ENCODE peak calls at places on chromosome 1, in five cellular contexts. Q, P, Z, B and C are unnamed samples.

GRCh38 chr1:212514056-212514614 is 81.4 kb downstream of the NENF start:
- DNase-seq in Q (peak; percentile 50), P (peak; percentile 96), Z (peak; percentile 8), B (no peak), C (peak; percentile 21)

GRCh38 chr1:217274927-217275616 is 355.8 kb downstream of the GPATCH2 start:
- DNase-seq in Q (no peak), P (peak; percentile 8), Z (no peak), B (no peak), C (no peak)

GRCh38 chr1:165235158-165235776 is 121.2 kb downstream of the LMX1A start:
- DNase-seq in Q (peak; percentile 10), P (peak; percentile 44), Z (no peak), B (no peak), C (no peak)

GRCh38 chr1:202268817-202269216 is 72.9 kb downstream of the UBE2T start:
- DNase-seq in Q (no peak), P (no peak), Z (no peak), B (peak; percentile 32), C (no peak)

GRCh38 chr1:24905355-24905978 is 24.6 kb downstream of the RUNX3 start:
- DNase-seq in Q (no peak), P (no peak), Z (no peak), B (peak; percentile 64), C (no peak)

GRCh38 chr1:242043165-242043564 is 44.3 kb upstream of the MAP1LC3C start:
- DNase-seq in Q (no peak), P (no peak), Z (no peak), B (no peak), C (no peak)

GRCh38 chr1:64944913-64945312 is 21.4 kb downstream of the JAK1 start:
- DNase-seq in Q (no peak), P (no peak), Z (no peak), B (no peak), C (no peak)

GRCh38 chr1:107900083-107900945 is 64.7 kb downstream of the VAV3 start:
- DNase-seq in Q (no peak), P (no peak), Z (peak; percentile 25), B (no peak), C (no peak)

GRCh38 chr1:224273651-224274050 is 56.3 kb downstream of the NVL start:
- DNase-seq in Q (no peak), P (peak; percentile 19), Z (no peak), B (no peak), C (no peak)

GRCh38 chr1:206461602-206462455 is 8.4 kb upstream of the IKBKE start:
- DNase-seq in Q (peak; percentile 78), P (peak; percentile 49), Z (peak; percentile 70), B (no peak), C (peak; percentile 80)

GRCh38 chr1:116667577-116668105 is at the start of gene IGSF3:
- DNase-seq in Q (peak; percentile 63), P (peak; percentile 92), Z (no peak), B (peak; percentile 81), C (peak; percentile 25)

GRCh38 chr1:236128646-236129178 is 13.6 kb upstream of the GPR137B start:
- DNase-seq in Q (no peak), P (peak; percentile 34), Z (no peak), B (no peak), C (no peak)

GRCh38 chr1:17564458-17565393 is 25.2 kb downstream of the ARHGEF10L start:
- DNase-seq in Q (peak; percentile 87), P (peak; percentile 52), Z (no peak), B (no peak), C (no peak)

GRCh38 chr1:25954371-25954938 is 43.4 kb downstream of the PAFAH2 start:
- DNase-seq in Q (no peak), P (no peak), Z (no peak), B (no peak), C (no peak)

GRCh38 chr1:223341111-223341510 is 22.9 kb downstream of the SUSD4 start:
- DNase-seq in Q (peak; percentile 27), P (peak; percentile 81), Z (no peak), B (peak; percentile 34), C (peak; percentile 80)

GRCh38 chr1:181296180-181296579 is 187.1 kb upstream of the CACNA1E start:
- DNase-seq in Q (no peak), P (no peak), Z (no peak), B (no peak), C (no peak)

GRCh38 chr1:247448107-247448778 is 9.7 kb downstream of the OR2B11 start:
- DNase-seq in Q (peak; percentile 52), P (peak; percentile 73), Z (peak; percentile 19), B (no peak), C (peak; percentile 53)

GRCh38 chr1:227428803-227429202 is 110.5 kb upstream of the CDC42BPA start:
- DNase-seq in Q (peak; percentile 43), P (peak; percentile 59), Z (no peak), B (no peak), C (no peak)

GRCh38 chr1:153780551-153780950 is 5.3 kb downstream of the SLC27A3 start:
- DNase-seq in Q (no peak), P (no peak), Z (no peak), B (no peak), C (no peak)

GRCh38 chr1:27831568-27832410 is 1.2 kb downstream of the PPP1R8 start:
- DNase-seq in Q (no peak), P (no peak), Z (no peak), B (no peak), C (no peak)

GRCh38 chr1:200247513-200247912 is 162.3 kb downstream of the ZNF281 start:
- DNase-seq in Q (no peak), P (no peak), Z (no peak), B (no peak), C (no peak)

GRCh38 chr1:22412932-22413727 is 38.5 kb upstream of the ZBTB40 start:
- DNase-seq in Q (peak; percentile 42), P (peak; percentile 58), Z (no peak), B (no peak), C (no peak)

GRCh38 chr1:32536117-32536516 is 3.1 kb upstream of the ZBTB8A start:
- DNase-seq in Q (no peak), P (no peak), Z (no peak), B (no peak), C (no peak)

GRCh38 chr1:230231739-230232075 is 164.7 kb downstream of the GALNT2 start:
- DNase-seq in Q (peak; percentile 71), P (peak; percentile 29), Z (no peak), B (no peak), C (peak; percentile 71)

GRCh38 chr1:204065174-204065985 is 7.5 kb upstream of the SOX13 start:
- DNase-seq in Q (no peak), P (peak; percentile 63), Z (no peak), B (no peak), C (peak; percentile 66)

GRCh38 chr1:39170731-39171375 is 33.6 kb upstream of the MACF1 start:
- DNase-seq in Q (no peak), P (no peak), Z (no peak), B (no peak), C (no peak)

GRCh38 chr1:59520759-59521442 is 224.0 kb downstream of the FGGY start:
- DNase-seq in Q (no peak), P (peak; percentile 84), Z (no peak), B (no peak), C (peak; percentile 75)